ENCODE peak calls at places on chromosomes 4 and X, in eight cellular contexts. One of them, this sample, is unnamed. For H3K4me1, the result is how much of the 10 kb centered on the place peaks cover.

GRCh38 chr4:109978704-109979103 is 66.0 kb downstream of the EGF start:
- DNase-seq in stomach: no peak
- DNase-seq in H9: no peak
- DNase-seq in lower lobe of right lung: no peak
- DNase-seq in A549: no peak
- DNase-seq in esophagus squamous epithelium: no peak
- DNase-seq in tibial artery: no peak
- DNase-seq in CD8-positive, alpha-beta T cell: no peak
- DNase-seq in this sample: no peak

GRCh38 chrX:55738969-55739368 is 21.4 kb downstream of the RRAGB start:
- DNase-seq in stomach: no peak
- DNase-seq in H9: peak
- DNase-seq in lower lobe of right lung: no peak
- DNase-seq in A549: no peak
- DNase-seq in esophagus squamous epithelium: no peak
- DNase-seq in tibial artery: no peak
- DNase-seq in CD8-positive, alpha-beta T cell: no peak
- DNase-seq in this sample: no peak

GRCh38 chr4:161952382-161952781 is 211.4 kb downstream of the FSTL5 start:
- DNase-seq in stomach: no peak
- DNase-seq in H9: no peak
- DNase-seq in lower lobe of right lung: no peak
- DNase-seq in A549: peak
- DNase-seq in esophagus squamous epithelium: no peak
- DNase-seq in tibial artery: no peak
- DNase-seq in CD8-positive, alpha-beta T cell: no peak
- DNase-seq in this sample: no peak

GRCh38 chr4:5037553-5038551 is 13.4 kb upstream of the STK32B start:
- DNase-seq in stomach: no peak
- DNase-seq in H9: no peak
- DNase-seq in lower lobe of right lung: no peak
- DNase-seq in A549: peak
- DNase-seq in esophagus squamous epithelium: no peak
- DNase-seq in tibial artery: peak
- DNase-seq in CD8-positive, alpha-beta T cell: no peak
- DNase-seq in this sample: no peak

GRCh38 chrX:148501121-148502066 is 977 bp downstream of the AFF2 start:
- DNase-seq in stomach: no peak
- DNase-seq in H9: peak
- DNase-seq in lower lobe of right lung: peak
- DNase-seq in A549: no peak
- DNase-seq in esophagus squamous epithelium: no peak
- DNase-seq in tibial artery: no peak
- DNase-seq in CD8-positive, alpha-beta T cell: peak
- DNase-seq in this sample: peak

GRCh38 chrX:151711154-151711553 is 4.7 kb upstream of the FATE1 start:
- DNase-seq in stomach: no peak
- DNase-seq in H9: no peak
- DNase-seq in lower lobe of right lung: no peak
- DNase-seq in A549: no peak
- DNase-seq in esophagus squamous epithelium: no peak
- DNase-seq in tibial artery: no peak
- DNase-seq in CD8-positive, alpha-beta T cell: no peak
- DNase-seq in this sample: no peak

GRCh38 chrX:49058794-49059193 is at the start of gene CCDC120:
- DNase-seq in stomach: peak
- DNase-seq in H9: peak
- DNase-seq in lower lobe of right lung: peak
- DNase-seq in A549: no peak
- DNase-seq in esophagus squamous epithelium: no peak
- DNase-seq in tibial artery: no peak
- DNase-seq in CD8-positive, alpha-beta T cell: no peak
- DNase-seq in this sample: no peak

GRCh38 chr4:3207531-3208037 is 41.4 kb upstream of the MSANTD1 start:
- DNase-seq in stomach: no peak
- DNase-seq in H9: no peak
- DNase-seq in lower lobe of right lung: no peak
- DNase-seq in A549: no peak
- DNase-seq in esophagus squamous epithelium: no peak
- DNase-seq in tibial artery: no peak
- DNase-seq in CD8-positive, alpha-beta T cell: no peak
- DNase-seq in this sample: no peak

GRCh38 chrX:12901486-12901885 is 4.9 kb upstream of the TLR8 start:
- DNase-seq in stomach: peak
- DNase-seq in H9: peak
- DNase-seq in lower lobe of right lung: peak
- DNase-seq in A549: peak
- DNase-seq in esophagus squamous epithelium: no peak
- DNase-seq in tibial artery: peak
- DNase-seq in CD8-positive, alpha-beta T cell: peak
- DNase-seq in this sample: peak

GRCh38 chr4:171599628-171600027 is 213.6 kb upstream of the GALNTL6 start:
- DNase-seq in stomach: no peak
- DNase-seq in H9: no peak
- DNase-seq in lower lobe of right lung: no peak
- DNase-seq in A549: no peak
- DNase-seq in esophagus squamous epithelium: no peak
- DNase-seq in tibial artery: no peak
- DNase-seq in CD8-positive, alpha-beta T cell: no peak
- DNase-seq in this sample: no peak

GRCh38 chr4:122700178-122700725 is 32.3 kb upstream of the BBS12 start:
- DNase-seq in stomach: no peak
- DNase-seq in H9: no peak
- DNase-seq in lower lobe of right lung: no peak
- DNase-seq in A549: peak
- DNase-seq in esophagus squamous epithelium: no peak
- DNase-seq in tibial artery: no peak
- DNase-seq in CD8-positive, alpha-beta T cell: no peak
- DNase-seq in this sample: peak

GRCh38 chr4:37864786-37865185 is 26.1 kb upstream of the TBC1D1 start:
- DNase-seq in stomach: no peak
- DNase-seq in H9: no peak
- DNase-seq in lower lobe of right lung: no peak
- DNase-seq in A549: no peak
- DNase-seq in esophagus squamous epithelium: no peak
- DNase-seq in tibial artery: no peak
- DNase-seq in CD8-positive, alpha-beta T cell: no peak
- DNase-seq in this sample: no peak

GRCh38 chr4:6335040-6335590 is 65.5 kb downstream of the WFS1 start:
- DNase-seq in stomach: no peak
- DNase-seq in H9: no peak
- DNase-seq in lower lobe of right lung: no peak
- DNase-seq in A549: no peak
- DNase-seq in esophagus squamous epithelium: no peak
- DNase-seq in tibial artery: no peak
- DNase-seq in CD8-positive, alpha-beta T cell: no peak
- DNase-seq in this sample: no peak

GRCh38 chrX:104854188-104854587 is 288.2 kb downstream of the IL1RAPL2 start:
- DNase-seq in stomach: no peak
- DNase-seq in H9: no peak
- DNase-seq in lower lobe of right lung: no peak
- DNase-seq in A549: no peak
- DNase-seq in esophagus squamous epithelium: no peak
- DNase-seq in tibial artery: no peak
- DNase-seq in CD8-positive, alpha-beta T cell: no peak
- DNase-seq in this sample: no peak

GRCh38 chr4:150250998-150251651 is 172.9 kb downstream of the DCLK2 start:
- DNase-seq in stomach: no peak
- DNase-seq in H9: no peak
- DNase-seq in lower lobe of right lung: no peak
- DNase-seq in A549: no peak
- DNase-seq in esophagus squamous epithelium: no peak
- DNase-seq in tibial artery: no peak
- DNase-seq in CD8-positive, alpha-beta T cell: no peak
- DNase-seq in this sample: no peak

GRCh38 chr4:156946508-156947197 is 24.9 kb downstream of the PDGFC start:
- DNase-seq in stomach: no peak
- DNase-seq in H9: no peak
- DNase-seq in lower lobe of right lung: no peak
- DNase-seq in A549: peak
- DNase-seq in esophagus squamous epithelium: no peak
- DNase-seq in tibial artery: peak
- DNase-seq in CD8-positive, alpha-beta T cell: no peak
- DNase-seq in this sample: no peak

GRCh38 chr4:156945532-156945931 is 26.1 kb downstream of the PDGFC start:
- DNase-seq in stomach: no peak
- DNase-seq in H9: no peak
- DNase-seq in lower lobe of right lung: no peak
- DNase-seq in A549: no peak
- DNase-seq in esophagus squamous epithelium: no peak
- DNase-seq in tibial artery: no peak
- DNase-seq in CD8-positive, alpha-beta T cell: no peak
- DNase-seq in this sample: no peak

GRCh38 chr4:156939801-156940200 is 31.8 kb downstream of the PDGFC start:
- DNase-seq in stomach: no peak
- DNase-seq in H9: no peak
- DNase-seq in lower lobe of right lung: no peak
- DNase-seq in A549: no peak
- DNase-seq in esophagus squamous epithelium: no peak
- DNase-seq in tibial artery: no peak
- DNase-seq in CD8-positive, alpha-beta T cell: no peak
- DNase-seq in this sample: no peak

GRCh38 chr4:156941940-156942548 is 29.6 kb downstream of the PDGFC start:
- DNase-seq in stomach: peak
- DNase-seq in H9: peak
- DNase-seq in lower lobe of right lung: peak
- DNase-seq in A549: peak
- DNase-seq in esophagus squamous epithelium: no peak
- DNase-seq in tibial artery: peak
- DNase-seq in CD8-positive, alpha-beta T cell: no peak
- DNase-seq in this sample: peak

GRCh38 chr4:156942991-156943390 is 28.6 kb downstream of the PDGFC start:
- DNase-seq in stomach: no peak
- DNase-seq in H9: no peak
- DNase-seq in lower lobe of right lung: no peak
- DNase-seq in A549: no peak
- DNase-seq in esophagus squamous epithelium: no peak
- DNase-seq in tibial artery: no peak
- DNase-seq in CD8-positive, alpha-beta T cell: no peak
- DNase-seq in this sample: no peak
- H3K4me1 ChIP-seq in stomach: under half
- H3K4me1 ChIP-seq in H9: under half
- H3K4me1 ChIP-seq in lower lobe of right lung: under half
- H3K4me1 ChIP-seq in A549: under half
- H3K4me1 ChIP-seq in esophagus squamous epithelium: under half
- H3K4me1 ChIP-seq in tibial artery: under half
- H3K4me1 ChIP-seq in CD8-positive, alpha-beta T cell: under half
- H3K4me1 ChIP-seq in this sample: under half

GRCh38 chrX:18394477-18394876 is 30.9 kb upstream of the CDKL5 start:
- DNase-seq in stomach: no peak
- DNase-seq in H9: no peak
- DNase-seq in lower lobe of right lung: no peak
- DNase-seq in A549: no peak
- DNase-seq in esophagus squamous epithelium: no peak
- DNase-seq in tibial artery: no peak
- DNase-seq in CD8-positive, alpha-beta T cell: no peak
- DNase-seq in this sample: no peak

GRCh38 chrX:18390941-18391538 is 34.4 kb upstream of the CDKL5 start:
- DNase-seq in stomach: peak
- DNase-seq in H9: peak
- DNase-seq in lower lobe of right lung: peak
- DNase-seq in A549: peak
- DNase-seq in esophagus squamous epithelium: peak
- DNase-seq in tibial artery: peak
- DNase-seq in CD8-positive, alpha-beta T cell: peak
- DNase-seq in this sample: peak

GRCh38 chrX:18389968-18390367 is 35.4 kb upstream of the CDKL5 start:
- DNase-seq in stomach: no peak
- DNase-seq in H9: no peak
- DNase-seq in lower lobe of right lung: no peak
- DNase-seq in A549: peak
- DNase-seq in esophagus squamous epithelium: no peak
- DNase-seq in tibial artery: no peak
- DNase-seq in CD8-positive, alpha-beta T cell: no peak
- DNase-seq in this sample: no peak
- TF ChIP-seq CTCF in stomach: no peak
- TF ChIP-seq CTCF in H9: peak
- TF ChIP-seq CTCF in lower lobe of right lung: no peak
- TF ChIP-seq CTCF in A549: peak
- TF ChIP-seq CTCF in esophagus squamous epithelium: no peak
- TF ChIP-seq CTCF in tibial artery: no peak
- TF ChIP-seq CTCF in CD8-positive, alpha-beta T cell: no peak
- TF ChIP-seq CTCF in this sample: no peak

GRCh38 chrX:132119283-132119682 is 8.5 kb downstream of the FRMD7 start:
- DNase-seq in stomach: no peak
- DNase-seq in H9: no peak
- DNase-seq in lower lobe of right lung: no peak
- DNase-seq in A549: no peak
- DNase-seq in esophagus squamous epithelium: no peak
- DNase-seq in tibial artery: no peak
- DNase-seq in CD8-positive, alpha-beta T cell: no peak
- DNase-seq in this sample: no peak
- H3K4me1 ChIP-seq in stomach: under half
- H3K4me1 ChIP-seq in H9: under half
- H3K4me1 ChIP-seq in lower lobe of right lung: under half
- H3K4me1 ChIP-seq in A549: under half
- H3K4me1 ChIP-seq in esophagus squamous epithelium: under half
- H3K4me1 ChIP-seq in tibial artery: under half
- H3K4me1 ChIP-seq in CD8-positive, alpha-beta T cell: under half
- H3K4me1 ChIP-seq in this sample: under half

GRCh38 chrX:23764183-23764582 is 18.8 kb upstream of the SAT1 start:
- DNase-seq in stomach: no peak
- DNase-seq in H9: no peak
- DNase-seq in lower lobe of right lung: no peak
- DNase-seq in A549: no peak
- DNase-seq in esophagus squamous epithelium: no peak
- DNase-seq in tibial artery: no peak
- DNase-seq in CD8-positive, alpha-beta T cell: no peak
- DNase-seq in this sample: no peak

GRCh38 chrX:23765868-23766267 is 17.1 kb upstream of the SAT1 start:
- DNase-seq in stomach: no peak
- DNase-seq in H9: no peak
- DNase-seq in lower lobe of right lung: no peak
- DNase-seq in A549: no peak
- DNase-seq in esophagus squamous epithelium: no peak
- DNase-seq in tibial artery: no peak
- DNase-seq in CD8-positive, alpha-beta T cell: no peak
- DNase-seq in this sample: no peak

GRCh38 chrX:23766650-23767551 is 16.1 kb upstream of the SAT1 start:
- DNase-seq in stomach: no peak
- DNase-seq in H9: peak
- DNase-seq in lower lobe of right lung: no peak
- DNase-seq in A549: no peak
- DNase-seq in esophagus squamous epithelium: no peak
- DNase-seq in tibial artery: no peak
- DNase-seq in CD8-positive, alpha-beta T cell: no peak
- DNase-seq in this sample: no peak

GRCh38 chrX:23765449-23765848 is 17.5 kb upstream of the SAT1 start:
- DNase-seq in stomach: no peak
- DNase-seq in H9: no peak
- DNase-seq in lower lobe of right lung: no peak
- DNase-seq in A549: no peak
- DNase-seq in esophagus squamous epithelium: no peak
- DNase-seq in tibial artery: no peak
- DNase-seq in CD8-positive, alpha-beta T cell: no peak
- DNase-seq in this sample: no peak

DNA sequence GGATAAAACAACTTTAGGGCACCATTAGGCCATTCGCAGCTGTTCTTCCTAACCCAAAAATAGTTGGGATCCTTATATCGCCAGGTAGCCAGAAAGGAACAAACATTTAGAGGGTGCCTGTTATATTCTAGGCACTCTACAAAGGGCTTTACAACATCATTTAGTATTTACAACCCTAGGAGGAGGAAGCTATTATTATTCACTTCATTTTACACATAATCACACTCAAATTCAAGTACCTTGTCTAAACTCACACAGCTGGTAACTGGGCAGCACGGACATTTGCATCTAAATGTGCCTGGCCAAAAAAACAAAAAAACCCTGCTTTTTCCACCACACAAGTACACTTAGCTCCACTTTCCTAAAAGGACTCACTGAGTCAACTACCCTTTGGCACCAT is 18.4 kb upstream of the SAT1 start:
- DNase-seq in stomach: no peak
- DNase-seq in H9: no peak
- DNase-seq in lower lobe of right lung: no peak
- DNase-seq in A549: no peak
- DNase-seq in esophagus squamous epithelium: no peak
- DNase-seq in tibial artery: no peak
- DNase-seq in CD8-positive, alpha-beta T cell: no peak
- DNase-seq in this sample: no peak
- TF ChIP-seq CTCF in stomach: no peak
- TF ChIP-seq CTCF in H9: no peak
- TF ChIP-seq CTCF in lower lobe of right lung: no peak
- TF ChIP-seq CTCF in A549: no peak
- TF ChIP-seq CTCF in esophagus squamous epithelium: no peak
- TF ChIP-seq CTCF in tibial artery: no peak
- TF ChIP-seq CTCF in CD8-positive, alpha-beta T cell: no peak
- TF ChIP-seq CTCF in this sample: no peak